ENCODE peak calls at places on chromosome 13, in seven cellular contexts. F, J, P, H, M, E and O are unnamed samples.
A peak's percentile ranks its signal among the peaks of the same experiment; 100 is the strongest.

GRCh38 chr13:86563308-86563707 is 764.1 kb upstream of the SLITRK6 start:
- ATAC-seq in E (no peak), H (no peak), M (no peak), F (no peak), J (no peak), P (no peak), O (no peak)

GRCh38 chr13:29453657-29454056 is 141.8 kb downstream of the SLC7A1 start:
- ATAC-seq in E (no peak), J (no peak), H (no peak), M (no peak), F (no peak), P (no peak), O (no peak)

GRCh38 chr13:50141660-50142010 is 126.4 kb downstream of the KCNRG start:
- ATAC-seq in F (no peak), H (no peak), P (no peak), J (no peak), E (no peak), M (no peak), O (no peak)

GRCh38 chr13:94968040-94968756 is 255.9 kb upstream of the SOX21 start:
- ATAC-seq in P (peak; percentile 59), H (no peak), M (peak; percentile 67), J (no peak), F (no peak), E (no peak), O (no peak)

GRCh38 chr13:27775943-27776342 is 16.3 kb upstream of the GSX1 start:
- ATAC-seq in M (no peak), J (no peak), H (no peak), P (peak; percentile 33), E (no peak), F (no peak), O (no peak)

GRCh38 chr13:113846639-113847318 is 17.1 kb downstream of the GAS6 start:
- ATAC-seq in H (no peak), F (peak; percentile 66), M (peak; percentile 78), E (peak; percentile 93), P (no peak), J (peak; percentile 94), O (no peak)

GRCh38 chr13:101681834-101682233 is 229.4 kb downstream of the ITGBL1 start:
- ATAC-seq in H (no peak), P (no peak), F (no peak), E (no peak), J (no peak), M (no peak), O (no peak)

GRCh38 chr13:98629055-98629454 is 52.1 kb upstream of the STK24 start:
- ATAC-seq in P (no peak), F (no peak), H (no peak), J (no peak), E (no peak), M (no peak), O (no peak)

GRCh38 chr13:97245011-97245410 is 22.9 kb downstream of the MBNL2 start:
- ATAC-seq in P (no peak), F (no peak), H (no peak), J (no peak), E (no peak), M (no peak), O (no peak)

GRCh38 chr13:39397866-39398265 is 205.1 kb downstream of the LHFPL6 start:
- ATAC-seq in M (no peak), H (peak; percentile 48), E (no peak), P (no peak), J (no peak), F (no peak), O (peak; percentile 72)

GRCh38 chr13:20291675-20292074 is 59.6 kb upstream of the GJB6 start:
- ATAC-seq in P (no peak), F (no peak), E (no peak), H (no peak), M (no peak), J (no peak), O (no peak)

GRCh38 chr13:60869225-60869624 is 472.2 kb downstream of the TDRD3 start:
- ATAC-seq in E (no peak), P (no peak), J (no peak), F (no peak), H (peak; percentile 69), M (no peak), O (no peak)

GRCh38 chr13:30572859-30573275 is 44.9 kb upstream of the USPL1 start:
- ATAC-seq in H (peak; percentile 81), P (no peak), M (peak; percentile 69), E (peak; percentile 75), F (peak; percentile 69), J (peak; percentile 66), O (peak; percentile 48)

GRCh38 chr13:27137759-27138158 is 33.9 kb downstream of the USP12 start:
- ATAC-seq in J (no peak), P (no peak), M (no peak), F (no peak), E (no peak), H (no peak), O (no peak)

GRCh38 chr13:98595134-98595533 is 18.2 kb upstream of the STK24 start:
- ATAC-seq in F (no peak), P (no peak), E (no peak), H (no peak), J (no peak), M (no peak), O (no peak)

GRCh38 chr13:65310663-65311328 is 1919.3 kb downstream of the PCDH9 start:
- ATAC-seq in E (no peak), M (no peak), H (no peak), J (no peak), F (no peak), P (no peak), O (no peak)

GRCh38 chr13:39998166-39998565 is 342.7 kb downstream of the COG6 start:
- ATAC-seq in F (peak; percentile 29), H (no peak), J (no peak), E (peak; percentile 96), P (no peak), M (peak; percentile 98), O (no peak)

GRCh38 chr13:29733069-29733700 is 117.2 kb downstream of the UBL3 start:
- ATAC-seq in P (no peak), J (no peak), F (peak; percentile 36), E (no peak), H (no peak), M (peak; percentile 30), O (no peak)

GRCh38 chr13:104318121-104318520 is 1251.9 kb upstream of the SLC10A2 start:
- ATAC-seq in E (no peak), H (no peak), J (no peak), P (no peak), F (no peak), M (no peak), O (no peak)